ENCODE peak calls at places on chromosomes 3 and 15, in five cellular contexts. One of them, this sample, is unnamed.

GRCh38 chr3:149016242-149016641 is 24.9 kb downstream of the GYG1 start:
- DNase-seq in heart right ventricle: no peak
- DNase-seq in heart left ventricle: no peak
- DNase-seq in KBM-7: no peak
- DNase-seq in activated T-cell treated with anti-CD3 and anti-CD28 coated beads, Interleukin-2, amount 50 U/mL, for 48 hours: no peak
- DNase-seq in this sample: no peak

GRCh38 chr3:160291909-160292299 is 66.7 kb downstream of the C3orf80 start:
- DNase-seq in heart right ventricle: no peak
- DNase-seq in heart left ventricle: no peak
- DNase-seq in KBM-7: no peak
- DNase-seq in activated T-cell treated with anti-CD3 and anti-CD28 coated beads, Interleukin-2, amount 50 U/mL, for 48 hours: no peak
- DNase-seq in this sample: no peak

GRCh38 chr3:173395073-173395411 is 2.5 kb upstream of the NLGN1 start:
- DNase-seq in heart right ventricle: no peak
- DNase-seq in heart left ventricle: no peak
- DNase-seq in KBM-7: no peak
- DNase-seq in activated T-cell treated with anti-CD3 and anti-CD28 coated beads, Interleukin-2, amount 50 U/mL, for 48 hours: no peak
- DNase-seq in this sample: no peak

GRCh38 chr15:74725241-74725774 is at the start of gene CYP1A1:
- DNase-seq in heart right ventricle: no peak
- DNase-seq in heart left ventricle: no peak
- DNase-seq in KBM-7: peak
- DNase-seq in activated T-cell treated with anti-CD3 and anti-CD28 coated beads, Interleukin-2, amount 50 U/mL, for 48 hours: peak
- DNase-seq in this sample: no peak

GRCh38 chr3:101038393-101038792 is 45.2 kb upstream of the ABI3BP start:
- DNase-seq in heart right ventricle: no peak
- DNase-seq in heart left ventricle: no peak
- DNase-seq in KBM-7: no peak
- DNase-seq in activated T-cell treated with anti-CD3 and anti-CD28 coated beads, Interleukin-2, amount 50 U/mL, for 48 hours: no peak
- DNase-seq in this sample: no peak

GRCh38 chr3:150078983-150079739 is 108.5 kb upstream of the PFN2 start:
- DNase-seq in heart right ventricle: no peak
- DNase-seq in heart left ventricle: no peak
- DNase-seq in KBM-7: no peak
- DNase-seq in activated T-cell treated with anti-CD3 and anti-CD28 coated beads, Interleukin-2, amount 50 U/mL, for 48 hours: no peak
- DNase-seq in this sample: no peak

GRCh38 chr3:34065901-34066300 is 267.5 kb downstream of the PDCD6IP start:
- DNase-seq in heart right ventricle: no peak
- DNase-seq in heart left ventricle: no peak
- DNase-seq in KBM-7: no peak
- DNase-seq in activated T-cell treated with anti-CD3 and anti-CD28 coated beads, Interleukin-2, amount 50 U/mL, for 48 hours: no peak
- DNase-seq in this sample: no peak

GRCh38 chr3:68893600-68894239 is 38.6 kb downstream of the TAFA4 start:
- DNase-seq in heart right ventricle: no peak
- DNase-seq in heart left ventricle: no peak
- DNase-seq in KBM-7: peak
- DNase-seq in activated T-cell treated with anti-CD3 and anti-CD28 coated beads, Interleukin-2, amount 50 U/mL, for 48 hours: no peak
- DNase-seq in this sample: no peak

GRCh38 chr3:181326637-181327223 is 337.2 kb upstream of the DNAJC19 start:
- DNase-seq in heart right ventricle: no peak
- DNase-seq in heart left ventricle: no peak
- DNase-seq in KBM-7: peak
- DNase-seq in activated T-cell treated with anti-CD3 and anti-CD28 coated beads, Interleukin-2, amount 50 U/mL, for 48 hours: no peak
- DNase-seq in this sample: no peak

GRCh38 chr15:41284425-41285177 is 47.8 kb downstream of the OIP5 start:
- DNase-seq in heart right ventricle: peak
- DNase-seq in heart left ventricle: no peak
- DNase-seq in KBM-7: peak
- DNase-seq in activated T-cell treated with anti-CD3 and anti-CD28 coated beads, Interleukin-2, amount 50 U/mL, for 48 hours: no peak
- DNase-seq in this sample: peak

GRCh38 chr3:47008851-47009224 is 29.4 kb downstream of the NBEAL2 start:
- DNase-seq in heart right ventricle: no peak
- DNase-seq in heart left ventricle: no peak
- DNase-seq in KBM-7: no peak
- DNase-seq in activated T-cell treated with anti-CD3 and anti-CD28 coated beads, Interleukin-2, amount 50 U/mL, for 48 hours: no peak
- DNase-seq in this sample: no peak

GRCh38 chr3:11924518-11924917 is 77.8 kb upstream of the TAMM41 start:
- DNase-seq in heart right ventricle: no peak
- DNase-seq in heart left ventricle: no peak
- DNase-seq in KBM-7: no peak
- DNase-seq in activated T-cell treated with anti-CD3 and anti-CD28 coated beads, Interleukin-2, amount 50 U/mL, for 48 hours: no peak
- DNase-seq in this sample: no peak

GRCh38 chr3:117393119-117393518 is 683.5 kb downstream of the TUSC7 start:
- DNase-seq in heart right ventricle: no peak
- DNase-seq in heart left ventricle: no peak
- DNase-seq in KBM-7: no peak
- DNase-seq in activated T-cell treated with anti-CD3 and anti-CD28 coated beads, Interleukin-2, amount 50 U/mL, for 48 hours: no peak
- DNase-seq in this sample: no peak

GRCh38 chr3:30421261-30421660 is 185.1 kb upstream of the TGFBR2 start:
- DNase-seq in heart right ventricle: no peak
- DNase-seq in heart left ventricle: no peak
- DNase-seq in KBM-7: no peak
- DNase-seq in activated T-cell treated with anti-CD3 and anti-CD28 coated beads, Interleukin-2, amount 50 U/mL, for 48 hours: no peak
- DNase-seq in this sample: no peak

GRCh38 chr3:16338999-16339398 is 74.0 kb downstream of the OXNAD1 start:
- DNase-seq in heart right ventricle: no peak
- DNase-seq in heart left ventricle: no peak
- DNase-seq in KBM-7: peak
- DNase-seq in activated T-cell treated with anti-CD3 and anti-CD28 coated beads, Interleukin-2, amount 50 U/mL, for 48 hours: no peak
- DNase-seq in this sample: no peak

GRCh38 chr3:24963762-24964625 is 464.1 kb upstream of the RARB start:
- DNase-seq in heart right ventricle: no peak
- DNase-seq in heart left ventricle: no peak
- DNase-seq in KBM-7: peak
- DNase-seq in activated T-cell treated with anti-CD3 and anti-CD28 coated beads, Interleukin-2, amount 50 U/mL, for 48 hours: no peak
- DNase-seq in this sample: no peak

GRCh38 chr3:187520027-187520945 is 149.9 kb downstream of the SST start:
- DNase-seq in heart right ventricle: peak
- DNase-seq in heart left ventricle: peak
- DNase-seq in KBM-7: no peak
- DNase-seq in activated T-cell treated with anti-CD3 and anti-CD28 coated beads, Interleukin-2, amount 50 U/mL, for 48 hours: no peak
- DNase-seq in this sample: peak

GRCh38 chr3:153944084-153944483 is 177.1 kb upstream of the ARHGEF26 start:
- DNase-seq in heart right ventricle: no peak
- DNase-seq in heart left ventricle: no peak
- DNase-seq in KBM-7: no peak
- DNase-seq in activated T-cell treated with anti-CD3 and anti-CD28 coated beads, Interleukin-2, amount 50 U/mL, for 48 hours: no peak
- DNase-seq in this sample: no peak

GRCh38 chr3:54670269-54671000 is 257.4 kb downstream of the LRTM1 start:
- DNase-seq in heart right ventricle: no peak
- DNase-seq in heart left ventricle: no peak
- DNase-seq in KBM-7: no peak
- DNase-seq in activated T-cell treated with anti-CD3 and anti-CD28 coated beads, Interleukin-2, amount 50 U/mL, for 48 hours: no peak
- DNase-seq in this sample: no peak

GRCh38 chr15:64970696-64971095 is 19.0 kb downstream of the SPG21 start:
- DNase-seq in heart right ventricle: no peak
- DNase-seq in heart left ventricle: no peak
- DNase-seq in KBM-7: no peak
- DNase-seq in activated T-cell treated with anti-CD3 and anti-CD28 coated beads, Interleukin-2, amount 50 U/mL, for 48 hours: no peak
- DNase-seq in this sample: no peak

GRCh38 chr3:154122096-154122911 is 1.1 kb downstream of the ARHGEF26 start:
- DNase-seq in heart right ventricle: no peak
- DNase-seq in heart left ventricle: no peak
- DNase-seq in KBM-7: no peak
- DNase-seq in activated T-cell treated with anti-CD3 and anti-CD28 coated beads, Interleukin-2, amount 50 U/mL, for 48 hours: peak
- DNase-seq in this sample: peak

GRCh38 chr15:62782896-62783295 is 259.7 kb upstream of the TPM1 start:
- DNase-seq in heart right ventricle: no peak
- DNase-seq in heart left ventricle: no peak
- DNase-seq in KBM-7: no peak
- DNase-seq in activated T-cell treated with anti-CD3 and anti-CD28 coated beads, Interleukin-2, amount 50 U/mL, for 48 hours: no peak
- DNase-seq in this sample: no peak

GRCh38 chr15:31805090-31805662 is 225.1 kb upstream of the CHRNA7 start:
- DNase-seq in heart right ventricle: no peak
- DNase-seq in heart left ventricle: no peak
- DNase-seq in KBM-7: no peak
- DNase-seq in activated T-cell treated with anti-CD3 and anti-CD28 coated beads, Interleukin-2, amount 50 U/mL, for 48 hours: no peak
- DNase-seq in this sample: no peak

GRCh38 chr15:48643776-48644497 is 1.6 kb downstream of the FBN1 start:
- DNase-seq in heart right ventricle: no peak
- DNase-seq in heart left ventricle: no peak
- DNase-seq in KBM-7: no peak
- DNase-seq in activated T-cell treated with anti-CD3 and anti-CD28 coated beads, Interleukin-2, amount 50 U/mL, for 48 hours: no peak
- DNase-seq in this sample: no peak

GRCh38 chr3:156646958-156647357 is 27.4 kb upstream of the TIPARP start:
- DNase-seq in heart right ventricle: no peak
- DNase-seq in heart left ventricle: no peak
- DNase-seq in KBM-7: no peak
- DNase-seq in activated T-cell treated with anti-CD3 and anti-CD28 coated beads, Interleukin-2, amount 50 U/mL, for 48 hours: no peak
- DNase-seq in this sample: no peak

GRCh38 chr15:73630796-73631471 is 2.3 kb downstream of the NPTN start:
- DNase-seq in heart right ventricle: no peak
- DNase-seq in heart left ventricle: no peak
- DNase-seq in KBM-7: no peak
- DNase-seq in activated T-cell treated with anti-CD3 and anti-CD28 coated beads, Interleukin-2, amount 50 U/mL, for 48 hours: no peak
- DNase-seq in this sample: no peak

GRCh38 chr15:66905954-66906353 is 159.4 kb upstream of the SMAD3 start:
- DNase-seq in heart right ventricle: no peak
- DNase-seq in heart left ventricle: no peak
- DNase-seq in KBM-7: peak
- DNase-seq in activated T-cell treated with anti-CD3 and anti-CD28 coated beads, Interleukin-2, amount 50 U/mL, for 48 hours: no peak
- DNase-seq in this sample: no peak

GRCh38 chr3:69821133-69821532 is 81.9 kb downstream of the MITF start:
- DNase-seq in heart right ventricle: no peak
- DNase-seq in heart left ventricle: no peak
- DNase-seq in KBM-7: no peak
- DNase-seq in activated T-cell treated with anti-CD3 and anti-CD28 coated beads, Interleukin-2, amount 50 U/mL, for 48 hours: no peak
- DNase-seq in this sample: no peak